ENCODE peak calls at places on chromosomes 11 and 22, in five cellular contexts. Z, T, G, J and Y are unnamed samples.

GRCh38 chr11:17538731-17539130 is 5.5 kb downstream of the USH1C start:
- ATAC-seq in Z (no peak), T (no peak), G (no peak), J (no peak), Y (no peak)

GRCh38 chr11:122642971-122643370 is 12.6 kb upstream of the UBASH3B start:
- ATAC-seq in Z (peak), T (no peak), G (no peak), J (no peak), Y (no peak)

GRCh38 chr11:114209343-114209742 is 86.9 kb upstream of the NNMT start:
- ATAC-seq in Z (no peak), T (no peak), G (peak), J (no peak), Y (no peak)

GRCh38 chr22:44085743-44086741 is 61.9 kb downstream of the PARVB start:
- ATAC-seq in Z (peak), T (peak), G (peak), J (peak), Y (peak)

GRCh38 chr11:61195710-61196109 is 7.6 kb upstream of the PGA3 start:
- ATAC-seq in Z (peak), T (no peak), G (peak), J (no peak), Y (no peak)

GRCh38 chr22:24144056-24144455 is 37.2 kb upstream of the SUSD2 start:
- ATAC-seq in Z (no peak), T (no peak), G (no peak), J (no peak), Y (no peak)

GRCh38 chr11:88068848-88069554 is 106.2 kb downstream of the RAB38 start:
- ATAC-seq in Z (no peak), T (no peak), G (no peak), J (no peak), Y (no peak)

GRCh38 chr11:1759151-1759850 is 4.4 kb downstream of the CTSD start:
- ATAC-seq in Z (no peak), T (no peak), G (no peak), J (no peak), Y (no peak)

GRCh38 chr11:12053606-12054361 is 45.4 kb upstream of the DKK3 start:
- ATAC-seq in Z (peak), T (no peak), G (no peak), J (no peak), Y (peak)

GRCh38 chr11:13098890-13099289 is 89.8 kb downstream of the RASSF10 start:
- ATAC-seq in Z (no peak), T (no peak), G (no peak), J (no peak), Y (no peak)

GRCh38 chr22:34122064-34122463 is 201.8 kb upstream of the LARGE1 start:
- ATAC-seq in Z (no peak), T (no peak), G (no peak), J (no peak), Y (no peak)

GRCh38 chr11:118214210-118214914 is 10.4 kb downstream of the JAML start:
- ATAC-seq in Z (no peak), T (no peak), G (no peak), J (peak), Y (peak)

GRCh38 chr11:35511666-35512065 is 13.8 kb downstream of the PAMR1 start:
- ATAC-seq in Z (peak), T (no peak), G (no peak), J (peak), Y (no peak)

GRCh38 chr22:49788492-49788891 is 39.2 kb downstream of the BRD1 start:
- ATAC-seq in Z (no peak), T (no peak), G (no peak), J (peak), Y (peak)

GRCh38 chr11:118921121-118921928 is 4.4 kb downstream of the BCL9L start:
- ATAC-seq in Z (peak), T (no peak), G (peak), J (peak), Y (peak)

GRCh38 chr11:26578998-26579635 is 7.1 kb upstream of the MUC15 start:
- ATAC-seq in Z (no peak), T (no peak), G (no peak), J (no peak), Y (no peak)

GRCh38 chr11:15199693-15200092 is 85.0 kb downstream of the INSC start:
- ATAC-seq in Z (peak), T (no peak), G (no peak), J (no peak), Y (no peak)

GRCh38 chr11:96072592-96072991 is 148.7 kb upstream of the MTMR2 start:
- ATAC-seq in Z (no peak), T (no peak), G (no peak), J (no peak), Y (no peak)

GRCh38 chr22:30289126-30289979 is at the start of gene CASTOR1:
- ATAC-seq in Z (peak), T (peak), G (peak), J (peak), Y (peak)

GRCh38 chr11:122319011-122319410 is 203.0 kb upstream of the BLID start:
- ATAC-seq in Z (no peak), T (no peak), G (no peak), J (peak), Y (no peak)

GRCh38 chr22:42202048-42202447 is 68.4 kb downstream of the TCF20 start:
- ATAC-seq in Z (no peak), T (no peak), G (no peak), J (no peak), Y (no peak)

GRCh38 chr11:121723261-121723741 is 270.5 kb upstream of the SORL1-AS1 start:
- ATAC-seq in Z (no peak), T (no peak), G (no peak), J (peak), Y (peak)

GRCh38 chr11:13923716-13924650 is 38.5 kb upstream of the SPON1 start:
- ATAC-seq in Z (no peak), T (no peak), G (no peak), J (no peak), Y (no peak)

GRCh38 chr22:21589415-21589814 is 21.9 kb downstream of the UBE2L3 start:
- ATAC-seq in Z (no peak), T (no peak), G (no peak), J (no peak), Y (no peak)

GRCh38 chr11:77726524-77726923 is 88.9 kb upstream of the CLNS1A start:
- ATAC-seq in Z (no peak), T (no peak), G (no peak), J (no peak), Y (no peak)

GRCh38 chr11:134282121-134283045 is 6.2 kb downstream of the GLB1L3 start:
- ATAC-seq in Z (no peak), T (peak), G (no peak), J (peak), Y (no peak)

GRCh38 chr22:28547132-28547842 is 132.4 kb downstream of the TTC28 start:
- ATAC-seq in Z (peak), T (no peak), G (no peak), J (no peak), Y (peak)

GRCh38 chr11:75261474-75261847 is 20.9 kb downstream of the TPBGL start:
- ATAC-seq in Z (no peak), T (no peak), G (no peak), J (peak), Y (no peak)

GRCh38 chr22:45830531-45831245 is 146.3 kb downstream of the WNT7B start:
- ATAC-seq in Z (peak), T (no peak), G (no peak), J (no peak), Y (no peak)

GRCh38 chr22:22164541-22165272 is 79.9 kb upstream of the VPREB1 start:
- ATAC-seq in Z (peak), T (peak), G (peak), J (no peak), Y (no peak)

GRCh38 chr22:21038405-21038804 is 6.0 kb upstream of the SLC7A4 start:
- ATAC-seq in Z (no peak), T (peak), G (no peak), J (no peak), Y (no peak)

GRCh38 chr11:19994712-19995111 is 165.6 kb downstream of the DBX1 start:
- ATAC-seq in Z (no peak), T (no peak), G (no peak), J (no peak), Y (no peak)

GRCh38 chr11:103936059-103936458 is 100.4 kb upstream of the DDI1 start:
- ATAC-seq in Z (no peak), T (no peak), G (no peak), J (peak), Y (no peak)

GRCh38 chr11:21546715-21547114 is 646.2 kb upstream of the ANO5 start:
- ATAC-seq in Z (no peak), T (no peak), G (no peak), J (no peak), Y (no peak)

GRCh38 chr11:74948546-74948897 is 369 bp downstream of the XRRA1 start:
- ATAC-seq in Z (peak), T (peak), G (peak), J (peak), Y (peak)

GRCh38 chr11:92909214-92909613 is 60.2 kb upstream of the MTNR1B start:
- ATAC-seq in Z (no peak), T (no peak), G (no peak), J (no peak), Y (no peak)

GRCh38 chr11:64206457-64207246 is at the start of gene FERMT3:
- ATAC-seq in Z (no peak), T (peak), G (no peak), J (peak), Y (no peak)

GRCh38 chr11:3970101-3970500 is 114.6 kb downstream of the STIM1 start:
- ATAC-seq in Z (no peak), T (no peak), G (no peak), J (no peak), Y (peak)

GRCh38 chr11:9680028-9680427 is 16.2 kb downstream of the SWAP70 start:
- ATAC-seq in Z (no peak), T (no peak), G (no peak), J (no peak), Y (no peak)

GRCh38 chr11:102810943-102811528 is 13.1 kb upstream of the MMP1 start:
- ATAC-seq in Z (peak), T (peak), G (peak), J (peak), Y (no peak)
- TF ChIP-seq CTCF in Z (peak), T (peak), G (peak), J (no peak), Y (peak)

GRCh38 chr22:27212617-27213177 is 555.3 kb downstream of the MIAT start:
- ATAC-seq in Z (peak), T (no peak), G (no peak), J (peak), Y (peak)
- TF ChIP-seq EP300 in Z (peak), T (no peak), G (no peak), J (peak), Y (no peak)

GRCh38 chr11:30225642-30226041 is 5.2 kb upstream of the FSHB start:
- ATAC-seq in Z (no peak), T (no peak), G (no peak), J (no peak), Y (no peak)
- TF ChIP-seq CTCF in Z (no peak), T (no peak), G (no peak), J (no peak), Y (no peak)

DNA sequence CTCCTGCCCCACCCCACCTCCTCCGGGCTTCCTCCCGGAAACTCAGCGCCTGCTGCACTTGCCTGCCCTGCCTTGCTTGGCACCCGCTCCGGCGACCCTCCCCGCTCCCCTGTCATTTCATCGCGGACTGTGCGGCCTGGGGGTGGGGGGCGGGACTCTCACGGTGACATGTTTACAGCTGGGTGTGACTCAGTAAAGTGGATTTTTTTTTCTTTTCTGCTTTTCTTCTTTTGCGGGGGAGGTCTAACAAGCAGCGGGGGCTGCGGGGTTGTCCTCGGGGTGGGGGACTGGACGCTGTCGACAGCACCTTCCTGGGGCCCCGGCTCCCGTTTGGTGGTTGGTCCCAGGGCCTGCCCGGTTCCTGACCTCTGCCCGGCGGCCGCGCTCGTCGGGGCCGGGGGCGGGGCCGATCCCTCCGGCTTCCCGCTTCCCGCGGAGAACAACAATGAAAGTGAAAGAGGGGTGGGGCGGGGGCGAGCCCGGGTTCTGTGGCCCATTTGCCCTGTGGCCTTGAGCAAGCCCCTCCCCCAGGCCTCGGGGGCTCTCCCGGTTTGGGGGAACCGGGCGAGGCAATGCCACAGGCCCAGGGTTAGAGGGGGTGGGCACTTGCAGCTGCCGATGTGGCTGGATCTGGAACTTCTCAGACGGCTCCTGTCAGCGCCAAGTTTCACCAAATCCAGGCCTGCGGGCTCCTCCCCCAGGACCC is 976 bp upstream of the MDK start:
- ATAC-seq in Z (peak), T (peak), G (peak), J (peak), Y (peak)
- TF ChIP-seq EP300 in Z (no peak), T (no peak), G (no peak), J (no peak), Y (no peak)

GRCh38 chr22:32562396-32562795 is 87.8 kb downstream of the FBXO7 start:
- ATAC-seq in Z (no peak), T (no peak), G (no peak), J (peak), Y (no peak)
- TF ChIP-seq CTCF in Z (no peak), T (no peak), G (no peak), J (no peak), Y (no peak)

GRCh38 chr11:58919980-58920379 is 19.3 kb upstream of the GLYATL1 start:
- ATAC-seq in Z (no peak), T (no peak), G (no peak), J (no peak), Y (no peak)

GRCh38 chr11:58924230-58924629 is 15.1 kb upstream of the GLYATL1 start:
- ATAC-seq in Z (no peak), T (no peak), G (no peak), J (no peak), Y (no peak)

GRCh38 chr11:58921778-58922390 is 17.4 kb upstream of the GLYATL1 start:
- ATAC-seq in Z (no peak), T (no peak), G (no peak), J (no peak), Y (no peak)

GRCh38 chr11:58923300-58923788 is 15.9 kb upstream of the GLYATL1 start:
- ATAC-seq in Z (peak), T (peak), G (peak), J (peak), Y (no peak)

DNA sequence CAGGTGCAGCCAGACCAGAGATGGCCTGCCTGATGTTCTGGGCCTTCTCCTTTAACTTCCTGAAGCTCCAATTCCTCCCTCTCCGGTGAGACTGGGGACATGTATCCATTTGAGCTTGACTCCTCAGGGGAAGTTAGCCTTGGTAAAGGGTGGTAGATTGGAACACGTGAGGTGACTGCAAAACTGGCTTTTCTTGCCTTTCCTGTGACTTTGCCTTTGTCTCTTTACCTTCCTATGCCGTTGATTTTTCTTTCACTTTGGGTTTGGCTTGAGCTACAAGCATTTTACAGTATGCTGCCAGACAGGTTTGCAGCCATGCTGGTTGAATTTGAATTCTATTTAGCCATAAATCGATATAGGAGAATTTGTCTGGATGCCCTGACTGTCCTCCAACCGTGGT is 16.8 kb upstream of the GLYATL1 start:
- ATAC-seq in Z (no peak), T (no peak), G (no peak), J (no peak), Y (no peak)
- TF ChIP-seq EP300 in Z (no peak), T (no peak), G (no peak), J (no peak), Y (no peak)

GRCh38 chr11:85596886-85597285 is 30.3 kb downstream of the DLG2 start:
- ATAC-seq in Z (no peak), T (no peak), G (no peak), J (no peak), Y (no peak)

GRCh38 chr11:85595285-85595884 is 31.8 kb downstream of the DLG2 start:
- ATAC-seq in Z (peak), T (peak), G (peak), J (peak), Y (peak)

GRCh38 chr11:85589373-85589772 is 37.8 kb downstream of the DLG2 start:
- ATAC-seq in Z (no peak), T (no peak), G (no peak), J (no peak), Y (no peak)

GRCh38 chr11:85590848-85591483 is 36.2 kb downstream of the DLG2 start:
- ATAC-seq in Z (peak), T (peak), G (peak), J (no peak), Y (no peak)
- TF ChIP-seq CTCF in Z (peak), T (no peak), G (peak), J (no peak), Y (no peak)

GRCh38 chr11:44862546-44863101 is 88.1 kb downstream of the TP53I11 start:
- ATAC-seq in Z (peak), T (no peak), G (no peak), J (no peak), Y (peak)

GRCh38 chr11:44860967-44861828 is 89.5 kb downstream of the TP53I11 start:
- ATAC-seq in Z (no peak), T (no peak), G (no peak), J (no peak), Y (no peak)

GRCh38 chr11:44860346-44860745 is 90.3 kb downstream of the TP53I11 start:
- ATAC-seq in Z (no peak), T (no peak), G (no peak), J (no peak), Y (no peak)

GRCh38 chr11:44863231-44863630 is 87.5 kb downstream of the TP53I11 start:
- ATAC-seq in Z (no peak), T (no peak), G (no peak), J (no peak), Y (no peak)

DNA sequence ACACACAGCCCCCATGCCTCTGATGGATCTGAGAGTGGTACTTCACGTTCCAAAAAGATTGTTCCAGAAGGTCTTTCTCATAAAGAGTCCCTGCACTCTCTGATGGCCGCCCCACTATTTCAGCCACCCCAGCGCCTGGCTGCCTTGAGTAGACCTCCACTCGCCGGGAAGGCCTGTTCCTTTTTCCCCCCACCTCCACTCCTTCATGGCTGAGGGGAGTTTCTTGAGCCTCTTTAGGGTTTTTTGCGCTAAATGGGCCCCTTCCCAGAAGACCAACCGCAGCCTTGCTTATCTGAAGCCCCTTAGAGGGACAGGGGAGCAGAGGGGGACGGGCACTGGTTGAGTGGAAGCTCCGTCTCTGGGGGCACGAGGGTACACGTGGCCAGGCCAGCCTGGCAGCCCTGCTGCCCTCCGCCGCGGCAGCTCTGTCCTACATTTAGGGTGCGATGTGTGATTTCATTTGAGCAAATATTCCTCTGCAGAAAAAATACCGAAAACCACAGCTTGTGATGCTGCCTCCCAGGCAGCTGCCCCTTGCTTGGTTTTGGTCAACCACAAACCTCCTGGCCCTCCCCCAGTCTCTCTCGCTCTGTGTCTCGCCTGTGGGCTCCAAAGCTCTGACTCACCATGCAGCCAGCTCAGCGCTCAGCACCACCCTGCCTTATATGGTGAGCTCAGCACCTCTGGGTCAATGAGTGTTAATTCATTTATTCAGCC is 88.7 kb downstream of the TP53I11 start:
- ATAC-seq in Z (peak), T (peak), G (peak), J (peak), Y (peak)
- TF ChIP-seq EP300 in Z (peak), T (peak), G (no peak), J (no peak), Y (no peak)